ENCODE peak calls at places on chromosomes 5 and 9, in five cellular contexts. F, D, I, T and L are unnamed samples.

GRCh38 chr9:15824310-15824709 is 271.5 kb downstream of the CCDC171 start:
- DNase-seq in F (no peak), D (no peak), I (peak), T (no peak), L (no peak)

GRCh38 chr9:104800068-104800785 is 36.3 kb downstream of the NIPSNAP3B start:
- DNase-seq in F (no peak), D (no peak), I (no peak), T (no peak), L (no peak)

GRCh38 chr5:30781642-30782041 is 411.8 kb upstream of the CDH6 start:
- DNase-seq in F (no peak), D (no peak), I (peak), T (no peak), L (no peak)

GRCh38 chr5:149838881-149839739 is 105.5 kb downstream of the PDE6A start:
- DNase-seq in F (no peak), D (no peak), I (no peak), T (no peak), L (no peak)

GRCh38 chr5:39700523-39700922 is 275.7 kb upstream of the DAB2 start:
- DNase-seq in F (no peak), D (no peak), I (no peak), T (no peak), L (no peak)

GRCh38 chr5:149177911-149178565 is 36.7 kb downstream of the ABLIM3 start:
- DNase-seq in F (no peak), D (no peak), I (peak), T (no peak), L (no peak)

GRCh38 chr5:10478436-10478835 is 36.8 kb downstream of the ROPN1L start:
- DNase-seq in F (no peak), D (no peak), I (no peak), T (no peak), L (no peak)

GRCh38 chr5:32538031-32538547 is 47.3 kb upstream of the SUB1 start:
- DNase-seq in F (peak), D (peak), I (no peak), T (peak), L (peak)

GRCh38 chr5:173717959-173718358 is 101.5 kb upstream of the BOD1 start:
- DNase-seq in F (no peak), D (peak), I (peak), T (no peak), L (no peak)

GRCh38 chr5:67644221-67644920 is 447.8 kb upstream of the CD180 start:
- DNase-seq in F (no peak), D (no peak), I (peak), T (no peak), L (no peak)

GRCh38 chr5:96934291-96934694 is 1.6 kb upstream of the LNPEP start:
- DNase-seq in F (no peak), D (no peak), I (no peak), T (no peak), L (no peak)

GRCh38 chr5:112492291-112492690 is 73.2 kb upstream of the EPB41L4A start:
- DNase-seq in F (no peak), D (peak), I (peak), T (no peak), L (peak)

GRCh38 chr5:28009526-28010025 is 971.2 kb upstream of the CDH9 start:
- DNase-seq in F (no peak), D (no peak), I (no peak), T (no peak), L (no peak)

GRCh38 chr5:33227247-33227646 is 213.5 kb upstream of the TARS1 start:
- DNase-seq in F (no peak), D (no peak), I (no peak), T (no peak), L (no peak)

GRCh38 chr9:27292646-27293045 is 4.3 kb downstream of the EQTN start:
- DNase-seq in F (no peak), D (no peak), I (no peak), T (no peak), L (no peak)

GRCh38 chr9:137314561-137315560 is 12.8 kb upstream of the NRARP start:
- DNase-seq in F (no peak), D (no peak), I (no peak), T (peak), L (peak)